ENCODE peak calls at places on chromosomes 7 and 10, in nine cellular contexts. One of them, this sample, is unnamed.

GRCh38 chr7:126780993-126781392 is 471.7 kb downstream of the GRM8 start:
- DNase-seq in testis: no peak
- DNase-seq in tibial artery: no peak
- DNase-seq in GM23338: no peak
- DNase-seq in heart left ventricle: no peak
- DNase-seq in neural progenitor cell: no peak
- DNase-seq in Panc1: no peak
- DNase-seq in adrenal gland: no peak
- DNase-seq in substantia nigra: no peak
- DNase-seq in this sample: no peak

GRCh38 chr10:119737827-119738226 is 12.0 kb downstream of the INPP5F start:
- DNase-seq in testis: no peak
- DNase-seq in tibial artery: no peak
- DNase-seq in GM23338: peak
- DNase-seq in heart left ventricle: no peak
- DNase-seq in neural progenitor cell: peak
- DNase-seq in Panc1: no peak
- DNase-seq in adrenal gland: peak
- DNase-seq in substantia nigra: no peak
- DNase-seq in this sample: peak

GRCh38 chr7:30348083-30348560 is 63.7 kb downstream of the ZNRF2 start:
- DNase-seq in testis: no peak
- DNase-seq in tibial artery: no peak
- DNase-seq in GM23338: peak
- DNase-seq in heart left ventricle: peak
- DNase-seq in neural progenitor cell: no peak
- DNase-seq in Panc1: peak
- DNase-seq in adrenal gland: no peak
- DNase-seq in substantia nigra: no peak
- DNase-seq in this sample: peak

GRCh38 chr7:121456785-121457359 is 60.8 kb upstream of the FAM3C start:
- DNase-seq in testis: no peak
- DNase-seq in tibial artery: no peak
- DNase-seq in GM23338: no peak
- DNase-seq in heart left ventricle: no peak
- DNase-seq in neural progenitor cell: no peak
- DNase-seq in Panc1: no peak
- DNase-seq in adrenal gland: no peak
- DNase-seq in substantia nigra: no peak
- DNase-seq in this sample: no peak

GRCh38 chr7:79702116-79702515 is 248.6 kb upstream of the MAGI2 start:
- DNase-seq in testis: no peak
- DNase-seq in tibial artery: no peak
- DNase-seq in GM23338: no peak
- DNase-seq in heart left ventricle: no peak
- DNase-seq in neural progenitor cell: no peak
- DNase-seq in Panc1: no peak
- DNase-seq in adrenal gland: no peak
- DNase-seq in substantia nigra: no peak
- DNase-seq in this sample: no peak

GRCh38 chr7:128873234-128873633 is 10.6 kb downstream of the ATP6V1F start:
- DNase-seq in testis: no peak
- DNase-seq in tibial artery: no peak
- DNase-seq in GM23338: no peak
- DNase-seq in heart left ventricle: no peak
- DNase-seq in neural progenitor cell: no peak
- DNase-seq in Panc1: no peak
- DNase-seq in adrenal gland: no peak
- DNase-seq in substantia nigra: no peak
- DNase-seq in this sample: no peak

GRCh38 chr7:74583630-74584029 is 73.9 kb upstream of the GTF2I start:
- DNase-seq in testis: no peak
- DNase-seq in tibial artery: no peak
- DNase-seq in GM23338: peak
- DNase-seq in heart left ventricle: no peak
- DNase-seq in neural progenitor cell: no peak
- DNase-seq in Panc1: no peak
- DNase-seq in adrenal gland: no peak
- DNase-seq in substantia nigra: no peak
- DNase-seq in this sample: peak

GRCh38 chr10:22230331-22230833 is 12.6 kb upstream of the EBLN1 start:
- DNase-seq in testis: peak
- DNase-seq in tibial artery: no peak
- DNase-seq in GM23338: peak
- DNase-seq in heart left ventricle: no peak
- DNase-seq in neural progenitor cell: peak
- DNase-seq in Panc1: no peak
- DNase-seq in adrenal gland: no peak
- DNase-seq in substantia nigra: no peak
- DNase-seq in this sample: no peak

GRCh38 chr7:64959072-64959747 is 31.6 kb downstream of the ZNF117 start:
- DNase-seq in testis: no peak
- DNase-seq in tibial artery: no peak
- DNase-seq in GM23338: peak
- DNase-seq in heart left ventricle: no peak
- DNase-seq in neural progenitor cell: peak
- DNase-seq in Panc1: no peak
- DNase-seq in adrenal gland: no peak
- DNase-seq in substantia nigra: no peak
- DNase-seq in this sample: no peak

DNA sequence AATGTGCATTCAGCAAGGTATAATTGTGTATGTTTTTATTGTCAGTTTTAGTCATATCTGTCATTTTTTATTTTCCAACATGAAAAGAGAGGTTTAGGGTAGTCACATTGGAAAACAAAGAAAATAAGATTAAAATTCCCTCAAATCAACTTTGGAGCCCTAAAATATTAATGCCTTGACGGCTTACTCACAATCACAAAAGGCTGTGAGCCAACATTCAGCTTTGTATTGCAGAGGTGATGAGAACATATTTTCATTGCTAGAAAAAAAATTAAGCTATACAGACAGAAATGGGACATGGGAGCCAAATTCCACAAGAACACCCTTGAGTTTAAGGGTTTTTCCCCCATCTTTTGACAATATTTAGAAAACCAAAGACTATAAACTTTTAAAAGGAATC is 30.2 kb downstream of the CALD1 start:
- DNase-seq in testis: no peak
- DNase-seq in tibial artery: no peak
- DNase-seq in GM23338: no peak
- DNase-seq in heart left ventricle: no peak
- DNase-seq in neural progenitor cell: no peak
- DNase-seq in Panc1: no peak
- DNase-seq in adrenal gland: no peak
- DNase-seq in substantia nigra: no peak
- DNase-seq in this sample: no peak
- H3K27ac ChIP-seq in testis: peak
- H3K27ac ChIP-seq in tibial artery: peak
- H3K27ac ChIP-seq in GM23338: no peak
- H3K27ac ChIP-seq in heart left ventricle: peak
- H3K27ac ChIP-seq in neural progenitor cell: no peak
- H3K27ac ChIP-seq in Panc1: no peak
- H3K27ac ChIP-seq in adrenal gland: no peak
- H3K27ac ChIP-seq in substantia nigra: no peak
- H3K27ac ChIP-seq in this sample: no peak

GRCh38 chr7:33761440-33762080 is 143.8 kb upstream of the BMPER start:
- DNase-seq in testis: no peak
- DNase-seq in tibial artery: no peak
- DNase-seq in GM23338: no peak
- DNase-seq in heart left ventricle: no peak
- DNase-seq in neural progenitor cell: no peak
- DNase-seq in Panc1: no peak
- DNase-seq in adrenal gland: no peak
- DNase-seq in substantia nigra: no peak
- DNase-seq in this sample: no peak
- H3K27ac ChIP-seq in testis: no peak
- H3K27ac ChIP-seq in tibial artery: no peak
- H3K27ac ChIP-seq in GM23338: no peak
- H3K27ac ChIP-seq in heart left ventricle: no peak
- H3K27ac ChIP-seq in neural progenitor cell: no peak
- H3K27ac ChIP-seq in Panc1: no peak
- H3K27ac ChIP-seq in adrenal gland: no peak
- H3K27ac ChIP-seq in substantia nigra: no peak
- H3K27ac ChIP-seq in this sample: no peak

GRCh38 chr7:108234981-108235450 is 104.9 kb upstream of the LAMB4 start:
- DNase-seq in testis: no peak
- DNase-seq in tibial artery: no peak
- DNase-seq in GM23338: no peak
- DNase-seq in heart left ventricle: no peak
- DNase-seq in neural progenitor cell: no peak
- DNase-seq in Panc1: no peak
- DNase-seq in adrenal gland: no peak
- DNase-seq in substantia nigra: no peak
- DNase-seq in this sample: no peak
- H3K27ac ChIP-seq in testis: no peak
- H3K27ac ChIP-seq in tibial artery: no peak
- H3K27ac ChIP-seq in GM23338: no peak
- H3K27ac ChIP-seq in heart left ventricle: no peak
- H3K27ac ChIP-seq in neural progenitor cell: no peak
- H3K27ac ChIP-seq in Panc1: no peak
- H3K27ac ChIP-seq in adrenal gland: peak
- H3K27ac ChIP-seq in substantia nigra: no peak
- H3K27ac ChIP-seq in this sample: peak

GRCh38 chr10:44975487-44976331 is 2.9 kb downstream of the DEPP1 start:
- DNase-seq in testis: peak
- DNase-seq in tibial artery: peak
- DNase-seq in GM23338: peak
- DNase-seq in heart left ventricle: no peak
- DNase-seq in neural progenitor cell: peak
- DNase-seq in Panc1: no peak
- DNase-seq in adrenal gland: no peak
- DNase-seq in substantia nigra: no peak
- DNase-seq in this sample: no peak
- H3K27ac ChIP-seq in testis: peak
- H3K27ac ChIP-seq in tibial artery: peak
- H3K27ac ChIP-seq in GM23338: peak
- H3K27ac ChIP-seq in heart left ventricle: peak
- H3K27ac ChIP-seq in neural progenitor cell: no peak
- H3K27ac ChIP-seq in Panc1: peak
- H3K27ac ChIP-seq in adrenal gland: peak
- H3K27ac ChIP-seq in substantia nigra: no peak
- H3K27ac ChIP-seq in this sample: no peak

GRCh38 chr10:61937631-61938284 is 36.3 kb downstream of the ARID5B start:
- DNase-seq in testis: no peak
- DNase-seq in tibial artery: no peak
- DNase-seq in GM23338: no peak
- DNase-seq in heart left ventricle: no peak
- DNase-seq in neural progenitor cell: no peak
- DNase-seq in Panc1: no peak
- DNase-seq in adrenal gland: no peak
- DNase-seq in substantia nigra: no peak
- DNase-seq in this sample: peak
- H3K27ac ChIP-seq in testis: peak
- H3K27ac ChIP-seq in tibial artery: peak
- H3K27ac ChIP-seq in GM23338: no peak
- H3K27ac ChIP-seq in heart left ventricle: no peak
- H3K27ac ChIP-seq in neural progenitor cell: no peak
- H3K27ac ChIP-seq in Panc1: peak
- H3K27ac ChIP-seq in adrenal gland: peak
- H3K27ac ChIP-seq in substantia nigra: no peak
- H3K27ac ChIP-seq in this sample: peak

GRCh38 chr7:99927536-99927935 is 1.9 kb downstream of the GJC3 start:
- DNase-seq in testis: no peak
- DNase-seq in tibial artery: no peak
- DNase-seq in GM23338: no peak
- DNase-seq in heart left ventricle: no peak
- DNase-seq in neural progenitor cell: no peak
- DNase-seq in Panc1: no peak
- DNase-seq in adrenal gland: no peak
- DNase-seq in substantia nigra: no peak
- DNase-seq in this sample: no peak

GRCh38 chr7:99929730-99930053 is 272 bp upstream of the GJC3 start:
- DNase-seq in testis: no peak
- DNase-seq in tibial artery: no peak
- DNase-seq in GM23338: no peak
- DNase-seq in heart left ventricle: no peak
- DNase-seq in neural progenitor cell: no peak
- DNase-seq in Panc1: no peak
- DNase-seq in adrenal gland: no peak
- DNase-seq in substantia nigra: no peak
- DNase-seq in this sample: no peak

GRCh38 chr7:99928994-99929729 is at the start of gene GJC3:
- DNase-seq in testis: peak
- DNase-seq in tibial artery: no peak
- DNase-seq in GM23338: peak
- DNase-seq in heart left ventricle: peak
- DNase-seq in neural progenitor cell: peak
- DNase-seq in Panc1: no peak
- DNase-seq in adrenal gland: peak
- DNase-seq in substantia nigra: no peak
- DNase-seq in this sample: no peak

GRCh38 chr7:99926351-99926750 is 3.1 kb downstream of the GJC3 start:
- DNase-seq in testis: no peak
- DNase-seq in tibial artery: no peak
- DNase-seq in GM23338: no peak
- DNase-seq in heart left ventricle: no peak
- DNase-seq in neural progenitor cell: no peak
- DNase-seq in Panc1: no peak
- DNase-seq in adrenal gland: no peak
- DNase-seq in substantia nigra: no peak
- DNase-seq in this sample: no peak

DNA sequence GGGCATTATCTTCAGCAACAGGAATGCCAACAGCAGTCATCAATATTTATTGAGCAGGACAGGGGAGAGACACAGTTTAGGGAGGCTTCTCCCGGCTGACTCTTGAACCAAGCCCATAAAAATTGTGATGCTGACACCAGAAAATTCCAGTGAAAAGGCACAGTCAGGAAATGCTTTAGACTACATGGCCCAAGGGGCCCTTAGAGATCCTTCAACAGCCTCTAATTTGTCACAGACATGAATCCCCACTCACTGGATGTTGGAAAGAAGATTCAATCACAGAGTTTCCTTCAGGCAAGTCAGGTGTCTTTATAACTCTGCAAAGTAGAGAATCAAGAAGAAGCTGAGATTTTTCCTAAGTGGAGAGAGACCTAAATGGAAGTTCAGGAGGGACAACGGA is 1.2 kb downstream of the GJC3 start:
- DNase-seq in testis: no peak
- DNase-seq in tibial artery: no peak
- DNase-seq in GM23338: no peak
- DNase-seq in heart left ventricle: no peak
- DNase-seq in neural progenitor cell: no peak
- DNase-seq in Panc1: no peak
- DNase-seq in adrenal gland: no peak
- DNase-seq in substantia nigra: no peak
- DNase-seq in this sample: no peak
- H3K27ac ChIP-seq in testis: no peak
- H3K27ac ChIP-seq in tibial artery: no peak
- H3K27ac ChIP-seq in GM23338: no peak
- H3K27ac ChIP-seq in heart left ventricle: no peak
- H3K27ac ChIP-seq in neural progenitor cell: no peak
- H3K27ac ChIP-seq in Panc1: no peak
- H3K27ac ChIP-seq in adrenal gland: no peak
- H3K27ac ChIP-seq in substantia nigra: no peak
- H3K27ac ChIP-seq in this sample: no peak

This sample was measured in epithelial cell of prostate.